ENCODE peak calls at places on chromosome 14, in six cellular contexts. One of them, this sample, is unnamed.

GRCh38 chr14:67665886-67666285 is 8.5 kb downstream of the VTI1B start:
- DNase-seq in astrocyte of the cerebellum: no peak
- DNase-seq in activated naive CD4-positive, alpha-beta T cell treated with anti-CD3 and anti-CD28 coated beads for 36 hours: no peak
- DNase-seq in activated CD8-positive, alpha-beta memory T cell treated with anti-CD3 and anti-CD28 coated beads, Interleukin-2, amount 50 U/mL, for 48 hours: no peak
- DNase-seq in SIG-M5: no peak
- DNase-seq in CD8-positive, alpha-beta memory T cell: no peak
- DNase-seq in this sample: no peak

GRCh38 chr14:50821471-50822464 is 9.2 kb downstream of the NIN start:
- DNase-seq in CD8-positive, alpha-beta memory T cell: peak
- DNase-seq in astrocyte of the cerebellum: no peak
- DNase-seq in activated naive CD4-positive, alpha-beta T cell treated with anti-CD3 and anti-CD28 coated beads for 36 hours: peak
- DNase-seq in SIG-M5: peak
- DNase-seq in activated CD8-positive, alpha-beta memory T cell treated with anti-CD3 and anti-CD28 coated beads, Interleukin-2, amount 50 U/mL, for 48 hours: no peak
- DNase-seq in this sample: peak

GRCh38 chr14:90398315-90398811 is 1.5 kb downstream of the CALM1 start:
- DNase-seq in activated naive CD4-positive, alpha-beta T cell treated with anti-CD3 and anti-CD28 coated beads for 36 hours: peak
- DNase-seq in SIG-M5: peak
- DNase-seq in activated CD8-positive, alpha-beta memory T cell treated with anti-CD3 and anti-CD28 coated beads, Interleukin-2, amount 50 U/mL, for 48 hours: peak
- DNase-seq in astrocyte of the cerebellum: no peak
- DNase-seq in CD8-positive, alpha-beta memory T cell: peak
- DNase-seq in this sample: peak

GRCh38 chr14:32078794-32079663 is 1.9 kb downstream of the ARHGAP5 start:
- DNase-seq in astrocyte of the cerebellum: no peak
- DNase-seq in CD8-positive, alpha-beta memory T cell: no peak
- DNase-seq in activated naive CD4-positive, alpha-beta T cell treated with anti-CD3 and anti-CD28 coated beads for 36 hours: peak
- DNase-seq in SIG-M5: no peak
- DNase-seq in activated CD8-positive, alpha-beta memory T cell treated with anti-CD3 and anti-CD28 coated beads, Interleukin-2, amount 50 U/mL, for 48 hours: no peak
- DNase-seq in this sample: no peak

GRCh38 chr14:72608391-72609204 is 285.3 kb downstream of the DPF3 start:
- DNase-seq in astrocyte of the cerebellum: peak
- DNase-seq in CD8-positive, alpha-beta memory T cell: no peak
- DNase-seq in activated naive CD4-positive, alpha-beta T cell treated with anti-CD3 and anti-CD28 coated beads for 36 hours: no peak
- DNase-seq in activated CD8-positive, alpha-beta memory T cell treated with anti-CD3 and anti-CD28 coated beads, Interleukin-2, amount 50 U/mL, for 48 hours: peak
- DNase-seq in SIG-M5: no peak
- DNase-seq in this sample: no peak

GRCh38 chr14:75631453-75631831 is 29.2 kb downstream of the ERG28 start:
- DNase-seq in SIG-M5: no peak
- DNase-seq in activated naive CD4-positive, alpha-beta T cell treated with anti-CD3 and anti-CD28 coated beads for 36 hours: no peak
- DNase-seq in activated CD8-positive, alpha-beta memory T cell treated with anti-CD3 and anti-CD28 coated beads, Interleukin-2, amount 50 U/mL, for 48 hours: no peak
- DNase-seq in CD8-positive, alpha-beta memory T cell: no peak
- DNase-seq in astrocyte of the cerebellum: no peak
- DNase-seq in this sample: no peak

GRCh38 chr14:68790656-68791077 is 2.2 kb downstream of the ZFP36L1 start:
- DNase-seq in activated naive CD4-positive, alpha-beta T cell treated with anti-CD3 and anti-CD28 coated beads for 36 hours: peak
- DNase-seq in CD8-positive, alpha-beta memory T cell: peak
- DNase-seq in astrocyte of the cerebellum: no peak
- DNase-seq in SIG-M5: no peak
- DNase-seq in activated CD8-positive, alpha-beta memory T cell treated with anti-CD3 and anti-CD28 coated beads, Interleukin-2, amount 50 U/mL, for 48 hours: peak
- DNase-seq in this sample: no peak

GRCh38 chr14:103056322-103057027 is 874 bp downstream of the CDC42BPB start:
- DNase-seq in activated CD8-positive, alpha-beta memory T cell treated with anti-CD3 and anti-CD28 coated beads, Interleukin-2, amount 50 U/mL, for 48 hours: no peak
- DNase-seq in activated naive CD4-positive, alpha-beta T cell treated with anti-CD3 and anti-CD28 coated beads for 36 hours: peak
- DNase-seq in SIG-M5: no peak
- DNase-seq in CD8-positive, alpha-beta memory T cell: no peak
- DNase-seq in astrocyte of the cerebellum: peak
- DNase-seq in this sample: no peak

GRCh38 chr14:90399541-90400444 is 3.0 kb downstream of the CALM1 start:
- DNase-seq in SIG-M5: peak
- DNase-seq in activated CD8-positive, alpha-beta memory T cell treated with anti-CD3 and anti-CD28 coated beads, Interleukin-2, amount 50 U/mL, for 48 hours: peak
- DNase-seq in activated naive CD4-positive, alpha-beta T cell treated with anti-CD3 and anti-CD28 coated beads for 36 hours: peak
- DNase-seq in CD8-positive, alpha-beta memory T cell: peak
- DNase-seq in astrocyte of the cerebellum: peak
- DNase-seq in this sample: peak

GRCh38 chr14:55724736-55725135 is 144.7 kb downstream of the KTN1 start:
- DNase-seq in CD8-positive, alpha-beta memory T cell: no peak
- DNase-seq in activated CD8-positive, alpha-beta memory T cell treated with anti-CD3 and anti-CD28 coated beads, Interleukin-2, amount 50 U/mL, for 48 hours: no peak
- DNase-seq in activated naive CD4-positive, alpha-beta T cell treated with anti-CD3 and anti-CD28 coated beads for 36 hours: no peak
- DNase-seq in SIG-M5: no peak
- DNase-seq in astrocyte of the cerebellum: no peak
- DNase-seq in this sample: no peak

This sample was measured in AML-193.